ENCODE peak calls at places on chromosomes 16 and 17, in seven cellular contexts. F is PC-3, J is adrenal gland, C is fibroblast of lung, T is stomach, A is right atrium auricular region, P is fibroblast of the aortic adventitia. R is an unnamed sample.
A peak's percentile ranks its signal among the peaks of the same experiment; 100 is the strongest.

GRCh38 chr17:61054430-61054829 is 345.2 kb upstream of the TBX2 start:
- DNase-seq in P (peak; percentile 33), A (no peak), T (no peak), C (no peak), J (no peak), F (no peak), R (no peak)

GRCh38 chr16:50326835-50327465 is 41.8 kb downstream of the BRD7 start:
- DNase-seq in T (no peak), C (peak; percentile 31), P (peak; percentile 47), F (peak; percentile 58), J (peak; percentile 64), A (no peak), R (peak; percentile 37)

GRCh38 chr16:66182592-66182991 is 183.9 kb upstream of the CDH5 start:
- DNase-seq in C (no peak), F (no peak), T (no peak), J (no peak), P (no peak), A (peak; percentile 5), R (no peak)

GRCh38 chr17:36498560-36499300 is 12.2 kb downstream of the ZNHIT3 start:
- DNase-seq in P (no peak), C (no peak), T (no peak), J (no peak), F (no peak), A (no peak), R (no peak)

GRCh38 chr16:66910175-66910940 is 8.3 kb downstream of the CDH16 start:
- DNase-seq in F (no peak), J (no peak), P (no peak), T (no peak), A (no peak), C (no peak), R (no peak)

GRCh38 chr16:66474750-66475199 is 47.7 kb downstream of the BEAN1 start:
- DNase-seq in A (no peak), J (peak; percentile 45), C (no peak), P (no peak), T (no peak), F (peak; percentile 39), R (peak; percentile 90)

GRCh38 chr17:43931062-43931571 is 11.2 kb downstream of the PPY start:
- DNase-seq in A (no peak), F (no peak), C (no peak), T (no peak), P (no peak), J (no peak), R (no peak)

GRCh38 chr17:67912656-67913055 is 83.6 kb downstream of the C17orf58 start:
- DNase-seq in F (no peak), C (no peak), J (no peak), T (no peak), P (no peak), A (no peak), R (no peak)

GRCh38 chr16:85173981-85174751 is 61.9 kb upstream of the CIBAR2 start:
- DNase-seq in J (peak; percentile 83), P (peak; percentile 60), A (no peak), C (peak; percentile 75), T (peak; percentile 68), F (peak; percentile 91), R (no peak)

GRCh38 chr16:540645-541340 is 13.3 kb downstream of the CAPN15 start:
- DNase-seq in P (no peak), J (no peak), F (no peak), A (no peak), T (no peak), C (no peak), R (no peak)

DNA sequence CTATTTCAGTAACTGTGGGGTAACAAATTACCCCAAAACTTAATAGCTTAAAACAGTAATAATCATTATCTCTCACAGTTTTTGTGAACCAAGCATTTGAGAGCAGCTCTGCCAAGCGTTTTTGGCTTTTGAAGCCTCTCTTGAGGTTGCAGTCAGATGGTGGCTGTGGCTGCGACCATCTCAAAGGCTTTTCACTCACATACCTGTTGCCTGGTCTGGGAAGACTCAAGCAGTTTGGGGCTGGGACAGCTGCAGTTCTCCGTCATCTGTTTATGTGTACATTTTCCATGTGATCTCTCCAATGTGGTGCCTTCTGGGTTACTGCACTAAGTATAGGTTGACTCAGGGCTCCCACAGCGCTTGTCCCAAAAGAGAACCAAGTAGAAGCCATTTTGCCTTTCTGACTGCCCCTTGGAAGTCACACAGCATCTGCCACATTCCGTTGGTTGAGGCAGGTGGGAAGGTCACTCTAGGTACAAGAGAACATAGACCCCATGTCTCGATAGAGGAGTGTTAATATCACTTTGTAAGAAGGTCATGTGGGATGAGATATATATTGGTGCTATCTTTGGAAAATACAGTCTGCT is 49.6 kb downstream of the LDHD start:
- DNase-seq in C (no peak), T (no peak), P (no peak), J (no peak), F (no peak), A (no peak), R (peak; percentile 94)
- H3K4me3 ChIP-seq in C (no peak overlapping the region), T (no peak overlapping the region), P (no peak overlapping the region), J (no peak overlapping the region), F (no peak overlapping the region), A (no peak overlapping the region), R (peak overlapping the region; percentile 21)

GRCh38 chr16:81399909-81400308 is 44.7 kb upstream of the CMIP start:
- DNase-seq in T (no peak), J (no peak), C (no peak), F (no peak), P (no peak), A (no peak), R (no peak)

GRCh38 chr16:81403208-81403600 is 41.4 kb upstream of the CMIP start:
- DNase-seq in A (no peak), C (no peak), F (no peak), P (no peak), J (no peak), T (no peak), R (no peak)

GRCh38 chr16:81405702-81406113 is 38.9 kb upstream of the CMIP start:
- DNase-seq in F (peak; percentile 96), P (peak; percentile 92), J (no peak), T (peak; percentile 44), C (peak; percentile 67), A (no peak), R (no peak)

GRCh38 chr16:81401035-81401950 is 43.3 kb upstream of the CMIP start:
- DNase-seq in P (peak; percentile 84), A (peak; percentile 61), T (no peak), F (peak; percentile 92), J (no peak), C (peak; percentile 11), R (no peak)

GRCh38 chr16:81403601-81404391 is 40.8 kb upstream of the CMIP start:
- DNase-seq in F (peak; percentile 89), A (peak; percentile 88), J (peak; percentile 94), T (peak; percentile 93), C (peak; percentile 60), P (peak; percentile 68), R (peak; percentile 43)
- H3K4me3 ChIP-seq in F (no peak overlapping the region), A (no peak overlapping the region), J (no peak overlapping the region), T (peak overlapping the region; percentile 26), C (peak overlapping the region; percentile 14), P (peak overlapping the region; percentile 48), R (peak overlapping the region; percentile 18)

DNA sequence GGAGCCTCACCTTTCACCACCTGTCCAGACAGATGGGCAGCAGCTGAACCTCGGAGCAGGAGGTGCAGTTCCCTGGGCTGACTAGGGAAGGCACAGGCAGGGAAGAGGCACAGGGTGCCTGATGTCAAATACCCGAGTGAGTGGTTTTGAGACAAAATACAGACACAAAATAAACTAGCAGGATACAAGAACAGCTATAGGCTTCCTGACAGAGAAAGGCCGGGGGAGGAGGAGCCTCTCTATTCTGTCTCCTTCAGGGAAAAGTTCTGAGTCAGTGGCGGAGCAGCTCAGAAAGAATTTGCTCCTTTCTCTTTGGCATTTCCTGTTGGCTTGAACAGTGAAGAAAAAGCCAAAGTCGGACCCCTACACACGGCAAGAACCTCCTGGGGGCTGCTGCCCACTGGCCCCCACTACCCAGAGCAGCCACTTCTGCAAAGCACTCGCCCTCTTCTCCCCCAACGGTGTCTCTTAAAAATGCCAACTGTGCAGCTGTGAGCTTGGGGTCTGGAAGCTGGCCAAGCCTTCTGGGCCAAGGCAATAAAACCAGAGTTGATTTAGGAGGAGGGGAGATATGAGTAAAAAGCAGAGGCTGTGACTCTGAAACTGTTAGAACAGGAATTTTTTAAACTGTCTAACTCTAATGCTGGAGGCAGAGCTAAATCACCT is 14.4 kb upstream of the FAAP100 start:
- DNase-seq in C (peak; percentile 89), T (peak; percentile 84), P (peak; percentile 97), J (peak; percentile 89), F (peak; percentile 87), A (peak; percentile 79), R (peak; percentile 57)
- H3K4me3 ChIP-seq in C (peak overlapping the region; percentile 34), T (peak overlapping the region; percentile 15), P (peak overlapping the region; percentile 48), J (no peak overlapping the region), F (peak overlapping the region; percentile 29), A (no peak overlapping the region), R (no peak overlapping the region)

GRCh38 chr17:79648181-79648831 is 37.5 kb upstream of the RBFOX3 start:
- DNase-seq in F (no peak), A (peak; percentile 7), J (peak; percentile 35), P (no peak), T (peak; percentile 15), C (no peak), R (no peak)

GRCh38 chr17:79645022-79645776 is 34.3 kb upstream of the RBFOX3 start:
- DNase-seq in J (peak; percentile 24), P (no peak), C (no peak), F (no peak), T (peak; percentile 18), A (peak; percentile 38), R (no peak)

GRCh38 chr17:79645777-79646088 is 34.9 kb upstream of the RBFOX3 start:
- DNase-seq in P (no peak), F (no peak), J (no peak), C (no peak), T (peak; percentile 4), A (peak; percentile 11), R (no peak)

GRCh38 chr17:79647456-79647915 is 36.6 kb upstream of the RBFOX3 start:
- DNase-seq in A (peak; percentile 11), T (peak; percentile 11), F (no peak), C (no peak), P (no peak), J (peak; percentile 1), R (no peak)

GRCh38 chr17:79646721-79647455 is 36.0 kb upstream of the RBFOX3 start:
- DNase-seq in P (no peak), F (no peak), T (peak; percentile 22), A (peak; percentile 34), C (no peak), J (peak; percentile 15), R (no peak)
- H3K4me3 ChIP-seq in P (no peak overlapping the region), F (no peak overlapping the region), T (no peak overlapping the region), A (no peak overlapping the region), C (no peak overlapping the region), J (no peak overlapping the region), R (no peak overlapping the region)

GRCh38 chr17:78357687-78358537 is 2.0 kb downstream of the SOCS3 start:
- DNase-seq in F (no peak), P (no peak), J (no peak), T (no peak), A (no peak), C (no peak), R (no peak)

GRCh38 chr17:78357177-78357586 is 2.7 kb downstream of the SOCS3 start:
- DNase-seq in P (peak; percentile 75), J (peak; percentile 78), A (no peak), T (no peak), C (peak; percentile 85), F (peak; percentile 75), R (no peak)

GRCh38 chr17:78356163-78356713 is 3.6 kb downstream of the SOCS3 start:
- DNase-seq in P (peak; percentile 76), J (peak; percentile 81), C (peak; percentile 80), A (no peak), F (peak; percentile 48), T (peak; percentile 54), R (peak; percentile 88)

GRCh38 chr17:78355701-78356100 is 4.2 kb downstream of the SOCS3 start:
- DNase-seq in P (no peak), F (no peak), C (no peak), T (no peak), J (no peak), A (no peak), R (no peak)

GRCh38 chr17:78355045-78355641 is 4.7 kb downstream of the SOCS3 start:
- DNase-seq in P (no peak), A (no peak), J (no peak), T (no peak), C (no peak), F (no peak), R (no peak)
- H3K4me3 ChIP-seq in P (no peak overlapping the region), A (no peak overlapping the region), J (no peak overlapping the region), T (peak overlapping the region; percentile 99), C (peak overlapping the region; percentile 98), F (no peak overlapping the region), R (no peak overlapping the region)